ENCODE peak calls at places on chromosomes 3 and 15, in five cellular contexts. E, U, H, N and D are unnamed samples.
A peak's percentile ranks its signal among the peaks of the same experiment; 100 is the strongest.

GRCh38 chr3:190117995-190118394 is 2.7 kb downstream of the P3H2 start:
- DNase-seq in N (no peak), E (no peak), H (no peak), U (peak; percentile 21), D (no peak)

GRCh38 chr3:196399485-196399945 is 32.7 kb downstream of the UBXN7 start:
- DNase-seq in U (peak; percentile 53), H (no peak), N (peak; percentile 29), E (no peak), D (no peak)

GRCh38 chr3:165339753-165340152 is 143.6 kb upstream of the SLITRK3 start:
- DNase-seq in E (no peak), U (peak; percentile 2), H (no peak), N (no peak), D (no peak)

GRCh38 chr15:67897646-67898045 is 57.8 kb upstream of the RNU6-1 start:
- DNase-seq in H (no peak), U (peak; percentile 51), E (no peak), N (no peak), D (no peak)

GRCh38 chr3:140397847-140398246 is 280.0 kb upstream of the TRIM42 start:
- DNase-seq in N (no peak), E (no peak), U (no peak), H (no peak), D (no peak)

GRCh38 chr3:71702131-71703024 is 22.8 kb downstream of the EIF4E3 start:
- DNase-seq in H (no peak), N (no peak), U (no peak), E (no peak), D (no peak)

GRCh38 chr3:58874248-58874741 is 175.5 kb downstream of the CFAP20DC start:
- DNase-seq in H (no peak), U (no peak), N (peak; percentile 95), E (no peak), D (no peak)

GRCh38 chr3:189557824-189558223 is 73.4 kb upstream of the TP63 start:
- DNase-seq in E (no peak), N (peak; percentile 48), U (peak; percentile 15), H (no peak), D (no peak)

GRCh38 chr3:61896251-61896650 is 334.9 kb downstream of the PTPRG start:
- DNase-seq in U (no peak), E (no peak), N (no peak), H (no peak), D (no peak)

GRCh38 chr3:4373669-4374068 is 70.5 kb downstream of the SETMAR start:
- DNase-seq in U (no peak), N (no peak), E (no peak), H (no peak), D (no peak)

GRCh38 chr15:71801935-71802655 is 8.3 kb upstream of the NR2E3 start:
- DNase-seq in E (no peak), N (no peak), H (no peak), U (no peak), D (no peak)

GRCh38 chr15:41501961-41502786 is 8.5 kb downstream of the ITPKA start:
- DNase-seq in E (no peak), H (no peak), N (no peak), U (no peak), D (peak; percentile 62)

GRCh38 chr3:186705882-186706780 is 11.0 kb upstream of the KNG1 start:
- DNase-seq in N (peak; percentile 32), H (no peak), U (no peak), E (no peak), D (no peak)

GRCh38 chr3:55169608-55170010 is 241.8 kb upstream of the LRTM1 start:
- DNase-seq in H (no peak), N (peak; percentile 63), U (peak; percentile 91), E (no peak), D (no peak)

GRCh38 chr3:132554437-132554836 is 42.6 kb upstream of the ACKR4 start:
- DNase-seq in H (no peak), N (no peak), E (no peak), U (peak; percentile 39), D (no peak)

GRCh38 chr15:31150732-31151212 is 49.2 kb upstream of the TRPM1 start:
- DNase-seq in N (peak; percentile 85), H (no peak), U (no peak), E (no peak), D (no peak)

GRCh38 chr3:44478055-44478468 is 592 bp upstream of the ZNF445 start:
- DNase-seq in H (no peak), U (no peak), E (no peak), N (no peak), D (no peak)

GRCh38 chr3:43699864-43700263 is 9.1 kb downstream of the ABHD5 start:
- DNase-seq in N (peak; percentile 37), U (no peak), H (no peak), E (no peak), D (no peak)

GRCh38 chr15:48688493-48688892 is 43.0 kb upstream of the FBN1 start:
- DNase-seq in N (no peak), U (no peak), E (no peak), H (no peak), D (no peak)

GRCh38 chr3:190038050-190038631 is 82.6 kb downstream of the P3H2 start:
- DNase-seq in E (no peak), U (peak; percentile 74), H (peak; percentile 49), N (peak; percentile 95), D (peak; percentile 87)

GRCh38 chr3:163776753-163777152 is 1301.5 kb downstream of the SI start:
- DNase-seq in H (no peak), U (no peak), N (no peak), E (no peak), D (no peak)

GRCh38 chr3:128426128-128426921 is 40.4 kb downstream of the DNAJB8 start:
- DNase-seq in H (peak; percentile 63), N (peak; percentile 10), E (no peak), U (peak; percentile 37), D (peak; percentile 64)

GRCh38 chr3:128429751-128430150 is 36.9 kb downstream of the DNAJB8 start:
- DNase-seq in U (no peak), N (no peak), E (no peak), H (no peak), D (no peak)

GRCh38 chr3:128427175-128427857 is 39.4 kb downstream of the DNAJB8 start:
- DNase-seq in E (no peak), H (no peak), U (no peak), N (no peak), D (no peak)

GRCh38 chr3:128429275-128429674 is 37.4 kb downstream of the DNAJB8 start:
- DNase-seq in N (no peak), E (no peak), U (no peak), H (no peak), D (no peak)

DNA sequence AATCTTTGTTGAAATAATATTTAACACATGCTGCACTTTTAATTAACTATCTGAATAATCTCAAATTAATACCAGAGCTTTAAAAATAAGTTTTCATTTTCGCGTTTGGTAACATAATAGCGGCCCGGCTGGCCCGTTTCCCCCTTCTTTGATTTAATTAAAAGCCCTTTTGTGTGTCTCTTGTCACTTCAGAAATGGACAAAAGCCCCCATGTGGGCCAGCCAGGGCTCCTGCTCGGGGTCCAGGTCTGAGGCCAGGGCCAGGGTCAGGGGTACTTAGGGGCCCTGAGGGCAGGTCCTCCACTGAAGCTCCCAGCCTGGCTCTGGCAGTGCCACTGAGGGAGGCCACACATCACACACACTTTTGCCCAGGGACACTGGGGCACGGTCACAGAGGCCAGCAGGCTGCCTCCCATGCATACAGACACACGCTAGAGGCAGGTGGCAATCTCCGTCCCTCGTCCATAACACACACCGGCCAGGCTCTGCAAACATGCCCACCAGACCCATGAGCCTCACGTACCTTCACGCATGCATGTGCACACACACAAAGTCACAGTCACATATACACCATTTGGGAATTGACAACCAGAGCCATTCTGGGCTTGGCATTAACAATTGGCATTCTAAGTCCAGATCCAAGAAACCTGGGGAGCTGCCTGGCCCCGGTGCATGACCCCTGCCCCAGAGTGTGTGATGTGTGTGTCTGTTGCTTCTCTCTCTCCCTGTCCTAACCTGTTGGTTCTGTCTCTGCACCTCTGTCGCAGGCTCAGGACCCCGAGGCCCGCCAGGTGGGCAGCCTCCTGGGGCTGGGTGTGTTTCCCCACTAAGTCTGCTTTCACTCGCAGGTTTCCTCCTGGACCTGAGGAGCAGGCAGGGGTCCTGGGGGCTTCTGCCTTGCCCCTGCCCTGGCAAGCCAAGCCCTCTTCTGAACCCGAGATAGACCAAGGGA is 38.5 kb downstream of the DNAJB8 start:
- DNase-seq in N (no peak), H (no peak), E (no peak), U (no peak), D (no peak)
- H3K27me3 ChIP-seq in N (peaks cover 12% of the 10 kb centered on the region), H (no peaks in the 10 kb centered on the region), E (no peaks in the 10 kb centered on the region), U (peaks cover 61% of the 10 kb centered on the region), D (peaks cover 41% of the 10 kb centered on the region)

GRCh38 chr3:177807150-177807875 is 610.0 kb upstream of the TBL1XR1 start:
- DNase-seq in N (peak; percentile 40), E (no peak), H (no peak), U (peak; percentile 40), D (no peak)

GRCh38 chr3:177802151-177802900 is 605.0 kb upstream of the TBL1XR1 start:
- DNase-seq in U (no peak), E (no peak), H (no peak), N (peak; percentile 31), D (no peak)

GRCh38 chr3:177803495-177803894 is 606.2 kb upstream of the TBL1XR1 start:
- DNase-seq in H (no peak), E (no peak), N (no peak), U (no peak), D (no peak)

GRCh38 chr3:177804646-177805045 is 607.4 kb upstream of the TBL1XR1 start:
- DNase-seq in N (no peak), H (no peak), U (no peak), E (no peak), D (no peak)

DNA sequence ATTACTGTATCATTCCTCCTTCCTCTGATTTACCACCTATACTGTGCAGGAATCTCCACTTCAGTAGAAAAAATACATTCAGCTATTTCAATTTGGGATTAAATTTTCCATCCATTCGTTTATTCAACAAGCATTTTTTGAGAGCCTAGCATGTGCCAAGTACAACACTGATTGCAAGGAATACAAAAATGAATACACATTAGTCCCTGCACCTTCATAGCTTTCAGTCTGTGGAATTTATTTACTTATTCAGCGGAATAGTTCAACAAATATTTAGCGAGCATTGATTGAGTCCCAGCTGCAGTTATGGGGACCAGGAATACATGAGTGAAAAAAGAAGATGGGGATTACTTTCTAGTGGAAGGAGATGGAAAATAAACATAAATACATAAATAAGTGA is 606.8 kb upstream of the TBL1XR1 start:
- DNase-seq in E (no peak), N (no peak), U (no peak), H (no peak), D (no peak)
- H3K27ac ChIP-seq in E (peak overlapping the region; percentile 57), N (no peak overlapping the region), U (no peak overlapping the region), H (no peak overlapping the region), D (no peak overlapping the region)

GRCh38 chr15:92394327-92395175 is 870 bp downstream of the ST8SIA2 start:
- DNase-seq in H (no peak), E (no peak), U (no peak), N (no peak), D (no peak)

GRCh38 chr15:92393994-92394326 is 279 bp downstream of the ST8SIA2 start:
- DNase-seq in N (no peak), U (peak; percentile 2), E (no peak), H (no peak), D (no peak)

GRCh38 chr15:92395176-92395521 is 1.5 kb downstream of the ST8SIA2 start:
- DNase-seq in U (no peak), H (no peak), E (no peak), N (no peak), D (no peak)

GRCh38 chr15:92393287-92393993 is at the start of gene ST8SIA2:
- DNase-seq in U (peak; percentile 26), N (peak; percentile 48), H (no peak), E (no peak), D (no peak)

GRCh38 chr15:92395557-92395956 is 1.9 kb downstream of the ST8SIA2 start:
- DNase-seq in N (no peak), E (no peak), H (no peak), U (no peak), D (no peak)
- H3K27me3 ChIP-seq in N (peaks cover 13% of the 10 kb centered on the region), E (peaks cover 41% of the 10 kb centered on the region), H (no peaks in the 10 kb centered on the region), U (peaks cover 28% of the 10 kb centered on the region), D (peaks cover 66% of the 10 kb centered on the region)

GRCh38 chr3:178393833-178394232 is 142.4 kb upstream of the KCNMB2 start:
- DNase-seq in N (peak; percentile 8), U (peak; percentile 80), H (no peak), E (no peak), D (no peak)
- H3K27ac ChIP-seq in N (no peak overlapping the region), U (no peak overlapping the region), H (no peak overlapping the region), E (no peak overlapping the region), D (no peak overlapping the region)